ENCODE peak calls at places on chromosomes 2 and 18, in eight cellular contexts. A, X, Q, B, W, R, D and K are unnamed samples.

GRCh38 chr18:27713727-27714080 is 463.2 kb downstream of the CDH2 start:
- DNase-seq in B (no peak), X (no peak), Q (no peak), R (no peak), W (no peak), A (no peak), D (no peak), K (no peak)

GRCh38 chr2:148888003-148888501 is 13.0 kb downstream of the KIF5C start:
- DNase-seq in A (no peak), Q (no peak), W (peak), B (no peak), D (no peak), R (no peak), X (peak), K (peak)

GRCh38 chr2:233386382-233387041 is 32.2 kb downstream of the DGKD start:
- DNase-seq in B (no peak), W (no peak), A (peak), Q (no peak), X (no peak), R (no peak), D (no peak), K (no peak)

GRCh38 chr18:12253517-12254136 is 534 bp upstream of the CIDEA start:
- DNase-seq in B (peak), D (no peak), W (no peak), X (no peak), R (no peak), A (no peak), Q (no peak), K (no peak)

GRCh38 chr2:127615511-127616166 is 30.3 kb upstream of the GPR17 start:
- DNase-seq in A (no peak), X (no peak), Q (no peak), B (peak), D (no peak), R (no peak), W (peak), K (no peak)

GRCh38 chr2:177242136-177242987 is 22.2 kb downstream of the NFE2L2 start:
- DNase-seq in X (no peak), B (no peak), R (peak), Q (peak), D (peak), A (peak), W (peak), K (no peak)

GRCh38 chr2:239394978-239395377 is 5.8 kb downstream of the HDAC4 start:
- DNase-seq in Q (no peak), B (no peak), X (no peak), A (no peak), W (no peak), D (no peak), R (no peak), K (no peak)

GRCh38 chr2:232981356-232981755 is 31.7 kb downstream of the NGEF start:
- DNase-seq in A (no peak), D (no peak), Q (no peak), B (no peak), W (no peak), X (no peak), R (no peak), K (no peak)

GRCh38 chr2:9347411-9347853 is 75.9 kb downstream of the ITGB1BP1 start:
- DNase-seq in R (no peak), D (no peak), W (no peak), B (no peak), A (no peak), X (no peak), Q (no peak), K (no peak)

GRCh38 chr2:15640291-15640711 is 48.6 kb downstream of the DDX1 start:
- DNase-seq in R (peak), X (no peak), B (no peak), D (peak), Q (no peak), A (no peak), W (no peak), K (peak)

GRCh38 chr2:242075163-242075562 is 205.6 kb downstream of the RTP5 start:
- DNase-seq in R (no peak), A (no peak), Q (peak), D (no peak), X (no peak), B (no peak), W (no peak), K (no peak)

GRCh38 chr2:45343618-45344017 is 267.4 kb downstream of the SRBD1 start:
- DNase-seq in R (no peak), W (peak), Q (no peak), A (no peak), D (no peak), X (peak), B (peak), K (no peak)
- TF ChIP-seq MAX in R (no peak), W (no peak), Q (no peak), A (no peak), D (no peak), X (no peak), B (no peak), K (no peak)

DNA sequence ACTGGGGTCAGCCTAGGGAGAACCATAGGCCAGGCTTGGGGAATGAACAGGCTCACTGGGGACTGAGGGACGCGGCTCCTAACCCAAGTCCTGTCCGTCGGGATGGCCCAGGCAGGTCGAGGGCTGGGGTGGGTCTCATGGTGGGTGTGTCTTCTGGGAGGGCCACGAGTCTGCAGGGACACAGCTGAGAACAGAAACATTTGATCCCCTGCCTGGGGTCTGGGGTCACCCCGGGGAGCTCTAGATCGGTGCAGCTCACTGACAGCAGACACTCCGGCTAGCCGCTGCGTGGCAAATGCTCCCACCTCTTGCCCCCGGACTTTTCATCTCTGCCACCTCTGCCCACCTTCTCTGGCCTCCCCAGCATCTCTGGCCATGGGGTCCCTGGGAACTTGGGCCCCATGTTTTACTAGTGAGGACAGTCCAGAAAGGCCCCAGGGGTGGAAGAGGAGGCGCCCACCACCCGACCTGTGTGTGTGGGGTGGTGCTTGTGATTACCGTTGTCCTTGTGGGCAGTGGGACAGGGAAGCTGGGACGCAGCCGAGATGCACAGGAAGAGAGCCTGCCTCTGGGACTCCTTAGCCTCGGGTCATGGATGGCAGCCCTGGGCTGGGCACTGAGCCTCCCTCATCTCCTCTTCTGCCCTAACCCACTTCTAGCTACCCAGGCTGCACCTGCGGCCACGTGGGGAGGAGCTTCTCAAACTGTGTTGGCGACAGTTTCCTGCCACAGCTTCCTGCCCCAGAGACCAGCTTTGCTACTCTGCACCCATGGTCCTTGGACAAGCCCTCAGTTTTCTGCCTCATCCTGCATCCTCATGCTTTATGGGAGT is 4.9 kb downstream of the ZAP70 start:
- DNase-seq in W (no peak), X (no peak), A (no peak), B (no peak), D (no peak), R (no peak), Q (no peak), K (peak)
- TF ChIP-seq MAX in W (no peak), X (no peak), A (no peak), B (no peak), D (no peak), R (no peak), Q (no peak), K (peak)

GRCh38 chr2:110732422-110733413 is at the start of gene ACOXL:
- DNase-seq in D (peak), Q (peak), B (peak), A (no peak), X (peak), R (no peak), W (peak), K (no peak)

GRCh38 chr2:110735366-110735765 is 3.0 kb downstream of the ACOXL start:
- DNase-seq in D (no peak), A (peak), W (no peak), X (peak), Q (no peak), B (no peak), R (no peak), K (peak)

GRCh38 chr2:110727923-110728322 is 4.5 kb upstream of the ACOXL start:
- DNase-seq in W (no peak), D (no peak), A (no peak), R (no peak), Q (no peak), B (no peak), X (no peak), K (no peak)

GRCh38 chr2:110729106-110729505 is 3.3 kb upstream of the ACOXL start:
- DNase-seq in R (no peak), B (no peak), A (no peak), D (peak), W (no peak), X (peak), Q (no peak), K (no peak)

GRCh38 chr2:110731064-110731463 is 1.3 kb upstream of the ACOXL start:
- DNase-seq in R (no peak), D (no peak), B (no peak), Q (no peak), A (no peak), X (no peak), W (no peak), K (no peak)
- TF ChIP-seq MAX in R (no peak), D (no peak), B (no peak), Q (no peak), A (no peak), X (no peak), W (no peak), K (no peak)

GRCh38 chr2:235230809-235231601 is 262.8 kb upstream of the AGAP1 start:
- DNase-seq in R (no peak), A (no peak), X (no peak), D (no peak), W (peak), Q (no peak), B (no peak), K (no peak)
- TF ChIP-seq MAX in R (no peak), A (no peak), X (no peak), D (no peak), W (no peak), Q (no peak), B (no peak), K (no peak)